ENCODE peak calls at places on chromosomes 13 and 19, in four cellular contexts. One of them, this sample, is unnamed.
A peak's percentile ranks its signal among the peaks of the same experiment; 100 is the strongest.

GRCh38 chr13:75410207-75410606 is 71.8 kb downstream of the TBC1D4 start:
- DNase-seq in AG10803: no peak
- DNase-seq in stimulated activated CD4-positive, alpha-beta T cell treated with anti-CD3 and anti-CD28 coated beads, Interleukin-15, amount 100 ng/mL, for 24 hours: no peak
- DNase-seq in astrocyte of the spinal cord: no peak
- DNase-seq in this sample: no peak

GRCh38 chr19:34363930-34364329 is 1.1 kb upstream of the GPI start:
- DNase-seq in AG10803: no peak
- DNase-seq in stimulated activated CD4-positive, alpha-beta T cell treated with anti-CD3 and anti-CD28 coated beads, Interleukin-15, amount 100 ng/mL, for 24 hours: no peak
- DNase-seq in astrocyte of the spinal cord: no peak
- DNase-seq in this sample: no peak

GRCh38 chr13:36758345-36758744 is 60.7 kb upstream of the RFXAP start:
- DNase-seq in AG10803: no peak
- DNase-seq in stimulated activated CD4-positive, alpha-beta T cell treated with anti-CD3 and anti-CD28 coated beads, Interleukin-15, amount 100 ng/mL, for 24 hours: no peak
- DNase-seq in astrocyte of the spinal cord: no peak
- DNase-seq in this sample: no peak

GRCh38 chr13:21282065-21282464 is 105.6 kb downstream of the MRPL57 start:
- DNase-seq in AG10803: no peak
- DNase-seq in stimulated activated CD4-positive, alpha-beta T cell treated with anti-CD3 and anti-CD28 coated beads, Interleukin-15, amount 100 ng/mL, for 24 hours: no peak
- DNase-seq in astrocyte of the spinal cord: no peak
- DNase-seq in this sample: no peak

GRCh38 chr13:76965759-76966421 is 17.6 kb downstream of the ACOD1 start:
- DNase-seq in AG10803: peak; percentile 62
- DNase-seq in stimulated activated CD4-positive, alpha-beta T cell treated with anti-CD3 and anti-CD28 coated beads, Interleukin-15, amount 100 ng/mL, for 24 hours: no peak
- DNase-seq in astrocyte of the spinal cord: peak; percentile 78
- DNase-seq in this sample: no peak

GRCh38 chr13:52846567-52847321 is 1.7 kb downstream of the PCDH8 start:
- DNase-seq in AG10803: peak; percentile 9
- DNase-seq in stimulated activated CD4-positive, alpha-beta T cell treated with anti-CD3 and anti-CD28 coated beads, Interleukin-15, amount 100 ng/mL, for 24 hours: peak; percentile 56
- DNase-seq in astrocyte of the spinal cord: no peak
- DNase-seq in this sample: peak; percentile 85

GRCh38 chr19:46784262-46785053 is 3.9 kb downstream of the SLC1A5 start:
- DNase-seq in AG10803: peak; percentile 98
- DNase-seq in stimulated activated CD4-positive, alpha-beta T cell treated with anti-CD3 and anti-CD28 coated beads, Interleukin-15, amount 100 ng/mL, for 24 hours: peak; percentile 81
- DNase-seq in astrocyte of the spinal cord: peak; percentile 91
- DNase-seq in this sample: peak; percentile 29

GRCh38 chr13:106612688-106613087 is 44.8 kb upstream of the ARGLU1 start:
- DNase-seq in AG10803: peak; percentile 43
- DNase-seq in stimulated activated CD4-positive, alpha-beta T cell treated with anti-CD3 and anti-CD28 coated beads, Interleukin-15, amount 100 ng/mL, for 24 hours: no peak
- DNase-seq in astrocyte of the spinal cord: no peak
- DNase-seq in this sample: no peak

GRCh38 chr19:31517466-31518180 is 168.4 kb upstream of the TSHZ3 start:
- DNase-seq in AG10803: no peak
- DNase-seq in stimulated activated CD4-positive, alpha-beta T cell treated with anti-CD3 and anti-CD28 coated beads, Interleukin-15, amount 100 ng/mL, for 24 hours: no peak
- DNase-seq in astrocyte of the spinal cord: no peak
- DNase-seq in this sample: no peak

GRCh38 chr19:46904114-46905060 is 43.6 kb downstream of the ARHGAP35 start:
- DNase-seq in AG10803: peak; percentile 95
- DNase-seq in stimulated activated CD4-positive, alpha-beta T cell treated with anti-CD3 and anti-CD28 coated beads, Interleukin-15, amount 100 ng/mL, for 24 hours: no peak
- DNase-seq in astrocyte of the spinal cord: peak; percentile 58
- DNase-seq in this sample: no peak

GRCh38 chr19:18847516-18848463 is 16.0 kb downstream of the UPF1 start:
- DNase-seq in AG10803: peak; percentile 97
- DNase-seq in stimulated activated CD4-positive, alpha-beta T cell treated with anti-CD3 and anti-CD28 coated beads, Interleukin-15, amount 100 ng/mL, for 24 hours: no peak
- DNase-seq in astrocyte of the spinal cord: no peak
- DNase-seq in this sample: no peak

GRCh38 chr19:31562916-31563626 is 213.8 kb upstream of the TSHZ3 start:
- DNase-seq in AG10803: no peak
- DNase-seq in stimulated activated CD4-positive, alpha-beta T cell treated with anti-CD3 and anti-CD28 coated beads, Interleukin-15, amount 100 ng/mL, for 24 hours: no peak
- DNase-seq in astrocyte of the spinal cord: no peak
- DNase-seq in this sample: no peak

GRCh38 chr13:40388617-40389016 is 277.8 kb downstream of the FOXO1 start:
- DNase-seq in AG10803: peak; percentile 13
- DNase-seq in stimulated activated CD4-positive, alpha-beta T cell treated with anti-CD3 and anti-CD28 coated beads, Interleukin-15, amount 100 ng/mL, for 24 hours: peak; percentile 85
- DNase-seq in astrocyte of the spinal cord: no peak
- DNase-seq in this sample: no peak

GRCh38 chr13:93230466-93230865 is 3.9 kb downstream of the GPC6 start:
- DNase-seq in AG10803: peak; percentile 90
- DNase-seq in stimulated activated CD4-positive, alpha-beta T cell treated with anti-CD3 and anti-CD28 coated beads, Interleukin-15, amount 100 ng/mL, for 24 hours: no peak
- DNase-seq in astrocyte of the spinal cord: peak; percentile 69
- DNase-seq in this sample: no peak

GRCh38 chr13:76505437-76505836 is 380.8 kb downstream of the KCTD12 start:
- DNase-seq in AG10803: no peak
- DNase-seq in stimulated activated CD4-positive, alpha-beta T cell treated with anti-CD3 and anti-CD28 coated beads, Interleukin-15, amount 100 ng/mL, for 24 hours: no peak
- DNase-seq in astrocyte of the spinal cord: no peak
- DNase-seq in this sample: no peak

GRCh38 chr19:57438925-57439324 is 3.8 kb downstream of the ZNF749 start:
- DNase-seq in AG10803: no peak
- DNase-seq in stimulated activated CD4-positive, alpha-beta T cell treated with anti-CD3 and anti-CD28 coated beads, Interleukin-15, amount 100 ng/mL, for 24 hours: no peak
- DNase-seq in astrocyte of the spinal cord: no peak
- DNase-seq in this sample: no peak

GRCh38 chr19:2582984-2583956 is 107.3 kb downstream of the GADD45B start:
- DNase-seq in AG10803: peak; percentile 13
- DNase-seq in stimulated activated CD4-positive, alpha-beta T cell treated with anti-CD3 and anti-CD28 coated beads, Interleukin-15, amount 100 ng/mL, for 24 hours: no peak
- DNase-seq in astrocyte of the spinal cord: no peak
- DNase-seq in this sample: no peak

GRCh38 chr13:40517486-40518311 is 148.7 kb downstream of the FOXO1 start:
- DNase-seq in AG10803: no peak
- DNase-seq in stimulated activated CD4-positive, alpha-beta T cell treated with anti-CD3 and anti-CD28 coated beads, Interleukin-15, amount 100 ng/mL, for 24 hours: peak; percentile 52
- DNase-seq in astrocyte of the spinal cord: no peak
- DNase-seq in this sample: no peak

GRCh38 chr13:25574437-25575426 is 203.0 kb downstream of the ATP8A2 start:
- DNase-seq in AG10803: peak; percentile 64
- DNase-seq in stimulated activated CD4-positive, alpha-beta T cell treated with anti-CD3 and anti-CD28 coated beads, Interleukin-15, amount 100 ng/mL, for 24 hours: peak; percentile 78
- DNase-seq in astrocyte of the spinal cord: peak; percentile 89
- DNase-seq in this sample: peak; percentile 90

GRCh38 chr19:5932593-5933262 is 18.7 kb downstream of the CAPS start:
- DNase-seq in AG10803: no peak
- DNase-seq in stimulated activated CD4-positive, alpha-beta T cell treated with anti-CD3 and anti-CD28 coated beads, Interleukin-15, amount 100 ng/mL, for 24 hours: no peak
- DNase-seq in astrocyte of the spinal cord: no peak
- DNase-seq in this sample: no peak

GRCh38 chr13:26867451-26868067 is 107.0 kb upstream of the GPR12 start:
- DNase-seq in AG10803: peak; percentile 15
- DNase-seq in stimulated activated CD4-positive, alpha-beta T cell treated with anti-CD3 and anti-CD28 coated beads, Interleukin-15, amount 100 ng/mL, for 24 hours: peak; percentile 24
- DNase-seq in astrocyte of the spinal cord: peak; percentile 25
- DNase-seq in this sample: peak; percentile 40

GRCh38 chr19:3176715-3177501 is 1.7 kb upstream of the S1PR4 start:
- DNase-seq in AG10803: peak; percentile 63
- DNase-seq in stimulated activated CD4-positive, alpha-beta T cell treated with anti-CD3 and anti-CD28 coated beads, Interleukin-15, amount 100 ng/mL, for 24 hours: peak; percentile 83
- DNase-seq in astrocyte of the spinal cord: peak; percentile 43
- DNase-seq in this sample: no peak

GRCh38 chr19:329876-330275 is 14.7 kb downstream of the MIER2 start:
- DNase-seq in AG10803: no peak
- DNase-seq in stimulated activated CD4-positive, alpha-beta T cell treated with anti-CD3 and anti-CD28 coated beads, Interleukin-15, amount 100 ng/mL, for 24 hours: no peak
- DNase-seq in astrocyte of the spinal cord: no peak
- DNase-seq in this sample: no peak

GRCh38 chr19:16522559-16523377 is 19.5 kb downstream of the CHERP start:
- DNase-seq in AG10803: no peak
- DNase-seq in stimulated activated CD4-positive, alpha-beta T cell treated with anti-CD3 and anti-CD28 coated beads, Interleukin-15, amount 100 ng/mL, for 24 hours: no peak
- DNase-seq in astrocyte of the spinal cord: no peak
- DNase-seq in this sample: no peak

GRCh38 chr19:50328257-50329145 is 676 bp downstream of the KCNC3 start:
- DNase-seq in AG10803: peak; percentile 4
- DNase-seq in stimulated activated CD4-positive, alpha-beta T cell treated with anti-CD3 and anti-CD28 coated beads, Interleukin-15, amount 100 ng/mL, for 24 hours: peak; percentile 74
- DNase-seq in astrocyte of the spinal cord: no peak
- DNase-seq in this sample: no peak

GRCh38 chr13:97076898-97077297 is 82.6 kb upstream of the OXGR1 start:
- DNase-seq in AG10803: no peak
- DNase-seq in stimulated activated CD4-positive, alpha-beta T cell treated with anti-CD3 and anti-CD28 coated beads, Interleukin-15, amount 100 ng/mL, for 24 hours: no peak
- DNase-seq in astrocyte of the spinal cord: no peak
- DNase-seq in this sample: no peak

GRCh38 chr13:93193682-93194081 is 32.9 kb upstream of the GPC6 start:
- DNase-seq in AG10803: no peak
- DNase-seq in stimulated activated CD4-positive, alpha-beta T cell treated with anti-CD3 and anti-CD28 coated beads, Interleukin-15, amount 100 ng/mL, for 24 hours: no peak
- DNase-seq in astrocyte of the spinal cord: no peak
- DNase-seq in this sample: no peak

GRCh38 chr13:113926301-113926761 is 47.5 kb downstream of the C13orf46 start:
- DNase-seq in AG10803: peak; percentile 90
- DNase-seq in stimulated activated CD4-positive, alpha-beta T cell treated with anti-CD3 and anti-CD28 coated beads, Interleukin-15, amount 100 ng/mL, for 24 hours: no peak
- DNase-seq in astrocyte of the spinal cord: no peak
- DNase-seq in this sample: no peak

GRCh38 chr19:10687518-10688288 is 13.5 kb upstream of the QTRT1 start:
- DNase-seq in AG10803: no peak
- DNase-seq in stimulated activated CD4-positive, alpha-beta T cell treated with anti-CD3 and anti-CD28 coated beads, Interleukin-15, amount 100 ng/mL, for 24 hours: no peak
- DNase-seq in astrocyte of the spinal cord: no peak
- DNase-seq in this sample: no peak

GRCh38 chr13:32383836-32384618 is 43.9 kb downstream of the N4BP2L1 start:
- DNase-seq in AG10803: no peak
- DNase-seq in stimulated activated CD4-positive, alpha-beta T cell treated with anti-CD3 and anti-CD28 coated beads, Interleukin-15, amount 100 ng/mL, for 24 hours: no peak
- DNase-seq in astrocyte of the spinal cord: no peak
- DNase-seq in this sample: no peak

GRCh38 chr19:45142016-45142727 is 18.6 kb downstream of the NKPD1 start:
- DNase-seq in AG10803: no peak
- DNase-seq in stimulated activated CD4-positive, alpha-beta T cell treated with anti-CD3 and anti-CD28 coated beads, Interleukin-15, amount 100 ng/mL, for 24 hours: no peak
- DNase-seq in astrocyte of the spinal cord: no peak
- DNase-seq in this sample: no peak

GRCh38 chr13:20291675-20292074 is 59.6 kb upstream of the GJB6 start:
- DNase-seq in AG10803: no peak
- DNase-seq in stimulated activated CD4-positive, alpha-beta T cell treated with anti-CD3 and anti-CD28 coated beads, Interleukin-15, amount 100 ng/mL, for 24 hours: no peak
- DNase-seq in astrocyte of the spinal cord: no peak
- DNase-seq in this sample: no peak

GRCh38 chr19:3324405-3324856 is 42.0 kb upstream of the NFIC start:
- DNase-seq in AG10803: no peak
- DNase-seq in stimulated activated CD4-positive, alpha-beta T cell treated with anti-CD3 and anti-CD28 coated beads, Interleukin-15, amount 100 ng/mL, for 24 hours: peak; percentile 87
- DNase-seq in astrocyte of the spinal cord: no peak
- DNase-seq in this sample: no peak